ENCODE peak calls at places on chromosomes 16 and 17, in seven cellular contexts. P is ovary, G is upper lobe of left lung, Z is GM12878, N is sigmoid colon, J is tibial nerve, S is suprapubic skin. W is an unnamed sample.
A peak's percentile ranks its signal among the peaks of the same experiment; 100 is the strongest.

GRCh38 chr17:39212200-39212810 is 12.2 kb downstream of the RPL19 start:
- DNase-seq in Z (no peak), G (no peak), S (no peak), N (no peak), P (no peak), J (no peak), W (no peak)

GRCh38 chr16:74449470-74449869 is 28.2 kb upstream of the CLEC18B start:
- DNase-seq in P (no peak), Z (no peak), G (no peak), S (no peak), N (peak; percentile 78), J (peak; percentile 27), W (no peak)

GRCh38 chr17:42548070-42548837 is 4.5 kb upstream of the HSD17B1 start:
- DNase-seq in Z (no peak), S (no peak), P (peak; percentile 83), N (no peak), J (no peak), G (peak; percentile 93), W (peak; percentile 94)

GRCh38 chr17:46772879-46773620 is 45.4 kb downstream of the WNT3 start:
- DNase-seq in J (no peak), N (peak; percentile 48), Z (no peak), P (no peak), S (no peak), G (no peak), W (no peak)

GRCh38 chr17:13346592-13346991 is 255.1 kb downstream of the HS3ST3A1 start:
- DNase-seq in J (no peak), S (no peak), Z (no peak), G (no peak), N (no peak), P (no peak), W (no peak)

GRCh38 chr17:36807496-36808180 is 129.6 kb upstream of the LHX1 start:
- DNase-seq in J (no peak), N (no peak), Z (no peak), S (no peak), P (no peak), G (peak; percentile 59), W (no peak)

GRCh38 chr17:48577330-48577945 is 712 bp downstream of the HOXB4 start:
- DNase-seq in N (no peak), S (no peak), Z (no peak), P (no peak), J (no peak), G (no peak), W (no peak)

GRCh38 chr17:30318190-30318589 is 15.7 kb downstream of the TMIGD1 start:
- DNase-seq in N (no peak), J (no peak), P (no peak), G (no peak), Z (no peak), S (no peak), W (no peak)

GRCh38 chr16:57938936-57939871 is 31.7 kb downstream of the CNGB1 start:
- DNase-seq in N (no peak), S (no peak), J (peak; percentile 32), Z (no peak), G (no peak), P (peak; percentile 50), W (peak; percentile 74)

GRCh38 chr16:75908718-75909117 is 182.4 kb upstream of the CPHXL start:
- DNase-seq in P (no peak), J (no peak), Z (no peak), N (no peak), S (no peak), G (no peak), W (no peak)

GRCh38 chr17:73841431-73842060 is 197.3 kb upstream of the SDK2 start:
- DNase-seq in P (no peak), Z (no peak), S (no peak), J (no peak), G (no peak), N (no peak), W (no peak)

GRCh38 chr16:50706250-50706649 is 12.8 kb downstream of the NOD2 start:
- DNase-seq in P (no peak), J (no peak), S (no peak), G (no peak), Z (no peak), N (no peak), W (no peak)

GRCh38 chr16:67653131-67654068 is 6.7 kb downstream of the ACD start:
- DNase-seq in P (peak; percentile 53), G (peak; percentile 86), J (no peak), S (no peak), N (no peak), Z (no peak), W (no peak)

GRCh38 chr17:31697838-31698237 is 161.2 kb downstream of the COPRS start:
- DNase-seq in S (no peak), P (no peak), N (no peak), G (no peak), J (no peak), Z (no peak), W (no peak)

GRCh38 chr17:56833812-56834379 is at the start of the genes C17orf67 and DGKE:
- DNase-seq in J (peak; percentile 99), P (peak; percentile 100), S (peak; percentile 98), Z (peak; percentile 72), G (peak; percentile 99), N (peak; percentile 99), W (peak; percentile 99)

GRCh38 chr17:56832446-56832845 is 1.3 kb downstream of the C17orf67 start:
- DNase-seq in N (no peak), S (no peak), Z (no peak), G (no peak), P (no peak), J (no peak), W (no peak)

GRCh38 chr17:56833023-56833811 is 503 bp downstream of the C17orf67 start:
- DNase-seq in N (peak; percentile 77), G (peak; percentile 92), P (peak; percentile 72), J (peak; percentile 30), Z (peak; percentile 20), S (no peak), W (peak; percentile 63)

GRCh38 chr17:56835259-56835575 is 1.3 kb downstream of the DGKE start:
- DNase-seq in G (no peak), P (no peak), J (no peak), S (no peak), Z (no peak), N (no peak), W (no peak)

DNA sequence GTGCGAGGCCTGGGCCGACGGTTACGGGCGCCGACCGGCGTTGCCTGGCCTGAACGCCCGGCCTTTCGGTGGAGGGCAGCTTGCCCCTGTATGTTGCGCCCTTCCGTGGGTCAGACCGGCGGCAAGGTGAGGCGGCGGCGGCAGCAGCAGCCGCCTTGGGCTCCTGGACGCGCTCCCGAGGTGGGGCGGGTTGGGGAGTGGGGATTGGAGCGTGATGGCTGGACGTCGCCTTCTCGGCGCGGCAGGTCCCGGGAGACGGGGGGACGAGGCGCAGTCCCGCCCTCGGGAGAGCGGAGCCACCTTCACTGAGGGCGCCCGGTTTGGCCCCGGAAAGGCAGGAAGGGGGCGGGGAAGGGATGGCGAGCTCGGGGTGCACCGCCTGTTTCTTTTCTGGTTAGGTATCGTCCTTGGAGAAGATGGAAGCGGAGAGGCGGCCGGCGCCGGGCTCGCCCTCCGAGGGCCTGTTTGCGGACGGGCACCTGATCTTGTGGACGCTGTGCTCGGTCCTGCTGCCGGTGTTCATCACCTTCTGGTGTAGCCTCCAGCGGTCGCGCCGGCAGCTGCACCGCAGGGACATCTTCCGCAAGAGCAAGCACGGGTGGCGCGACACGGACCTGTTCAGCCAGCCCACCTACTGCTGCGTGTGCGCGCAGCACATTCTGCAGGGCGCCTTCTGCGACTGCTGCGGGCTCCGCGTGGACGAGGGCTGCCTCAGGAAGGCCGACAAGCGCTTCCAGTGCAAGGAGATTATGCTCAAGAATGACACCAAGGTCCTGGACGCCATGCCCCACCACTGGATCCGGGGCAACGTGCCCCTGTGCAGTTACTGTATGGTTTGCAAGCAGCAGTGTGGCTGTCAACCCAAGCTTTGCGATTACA is 668 bp downstream of the DGKE start:
- DNase-seq in N (peak; percentile 76), P (no peak), J (peak; percentile 17), Z (peak; percentile 31), G (peak; percentile 92), S (peak; percentile 81), W (peak; percentile 64)
- TF ChIP-seq EP300 in N (no peak), P (no peak), J (no peak), Z (no peak), G (no peak), S (no peak), W (no peak)

GRCh38 chr16:21070564-21070963 is 80.1 kb downstream of the DNAH3 start:
- DNase-seq in G (no peak), J (no peak), P (no peak), N (no peak), S (no peak), Z (no peak), W (no peak)

GRCh38 chr16:21072976-21073375 is 77.7 kb downstream of the DNAH3 start:
- DNase-seq in J (no peak), S (no peak), G (no peak), N (no peak), P (no peak), Z (no peak), W (no peak)

GRCh38 chr16:21076186-21076883 is 74.3 kb downstream of the DNAH3 start:
- DNase-seq in N (no peak), G (no peak), J (no peak), Z (no peak), S (no peak), P (no peak), W (no peak)

GRCh38 chr16:21071741-21072140 is 78.9 kb downstream of the DNAH3 start:
- DNase-seq in J (no peak), N (no peak), Z (no peak), P (no peak), G (no peak), S (no peak), W (no peak)

GRCh38 chr16:21075252-21075651 is 75.4 kb downstream of the DNAH3 start:
- DNase-seq in P (no peak), G (no peak), S (no peak), Z (no peak), N (no peak), J (no peak), W (no peak)
- TF ChIP-seq EP300 in P (no peak), G (no peak), S (no peak), Z (no peak), N (no peak), J (no peak), W (no peak)

GRCh38 chr16:85569615-85570212 is 43.4 kb upstream of the GSE1 start:
- DNase-seq in G (no peak), J (no peak), P (no peak), Z (peak; percentile 74), N (no peak), S (no peak), W (peak; percentile 54)
- TF ChIP-seq EP300 in G (no peak), J (no peak), P (no peak), Z (peak; percentile 33), N (no peak), S (no peak), W (no peak)

GRCh38 chr16:78297066-78297666 is 197.7 kb downstream of the WWOX start:
- DNase-seq in P (no peak), J (no peak), S (no peak), G (no peak), Z (no peak), N (no peak), W (no peak)

GRCh38 chr16:78298986-78299385 is 199.5 kb downstream of the WWOX start:
- DNase-seq in N (no peak), J (no peak), P (no peak), G (no peak), S (no peak), Z (no peak), W (no peak)

GRCh38 chr16:78294538-78295225 is 195.2 kb downstream of the WWOX start:
- DNase-seq in J (no peak), P (no peak), S (no peak), N (no peak), G (no peak), Z (no peak), W (no peak)

GRCh38 chr16:78303946-78304345 is 204.5 kb downstream of the WWOX start:
- DNase-seq in S (no peak), Z (no peak), J (peak; percentile 22), G (no peak), P (no peak), N (no peak), W (no peak)

GRCh38 chr16:78300469-78300868 is 201.0 kb downstream of the WWOX start:
- DNase-seq in Z (no peak), S (no peak), P (no peak), J (no peak), G (no peak), N (no peak), W (no peak)
- TF ChIP-seq EP300 in Z (no peak), S (no peak), P (no peak), J (no peak), G (no peak), N (no peak), W (no peak)